ENCODE peak calls at places on chromosomes 13 and 19, in seven cellular contexts. One of them, this sample, is unnamed.

GRCh38 chr19:39746836-39747529 is 9.2 kb upstream of the CLC start:
- DNase-seq in NB4: no peak
- DNase-seq in T-cell: no peak
- DNase-seq in fibroblast of lung: no peak
- DNase-seq in lower lobe of right lung: no peak
- DNase-seq in LoVo: no peak
- DNase-seq in astrocyte of the spinal cord: no peak
- DNase-seq in this sample: no peak

GRCh38 chr19:13717194-13717643 is 47.1 kb upstream of the MRI1 start:
- DNase-seq in astrocyte of the spinal cord: no peak
- DNase-seq in LoVo: no peak
- DNase-seq in NB4: peak
- DNase-seq in T-cell: no peak
- DNase-seq in lower lobe of right lung: no peak
- DNase-seq in fibroblast of lung: no peak
- DNase-seq in this sample: peak

GRCh38 chr13:42229287-42229686 is 42.7 kb upstream of the AKAP11 start:
- DNase-seq in T-cell: no peak
- DNase-seq in astrocyte of the spinal cord: no peak
- DNase-seq in LoVo: no peak
- DNase-seq in NB4: no peak
- DNase-seq in lower lobe of right lung: no peak
- DNase-seq in fibroblast of lung: no peak
- DNase-seq in this sample: no peak

GRCh38 chr19:16376649-16377048 is 52.0 kb downstream of the KLF2 start:
- DNase-seq in LoVo: no peak
- DNase-seq in T-cell: no peak
- DNase-seq in astrocyte of the spinal cord: no peak
- DNase-seq in fibroblast of lung: no peak
- DNase-seq in lower lobe of right lung: no peak
- DNase-seq in NB4: no peak
- DNase-seq in this sample: no peak

GRCh38 chr13:27926644-27927434 is 7.0 kb downstream of the PDX1 start:
- DNase-seq in LoVo: no peak
- DNase-seq in NB4: no peak
- DNase-seq in lower lobe of right lung: no peak
- DNase-seq in fibroblast of lung: no peak
- DNase-seq in astrocyte of the spinal cord: no peak
- DNase-seq in T-cell: no peak
- DNase-seq in this sample: peak

GRCh38 chr13:99558570-99559180 is 57.4 kb downstream of the TM9SF2 start:
- DNase-seq in NB4: no peak
- DNase-seq in fibroblast of lung: peak
- DNase-seq in T-cell: no peak
- DNase-seq in lower lobe of right lung: no peak
- DNase-seq in astrocyte of the spinal cord: no peak
- DNase-seq in LoVo: no peak
- DNase-seq in this sample: no peak

GRCh38 chr13:100646030-100646673 is 28.4 kb downstream of the TMTC4 start:
- DNase-seq in fibroblast of lung: peak
- DNase-seq in NB4: peak
- DNase-seq in lower lobe of right lung: no peak
- DNase-seq in T-cell: no peak
- DNase-seq in astrocyte of the spinal cord: peak
- DNase-seq in LoVo: no peak
- DNase-seq in this sample: peak

GRCh38 chr19:58059003-58059671 is at the start of gene ZNF135:
- DNase-seq in fibroblast of lung: peak
- DNase-seq in lower lobe of right lung: peak
- DNase-seq in NB4: no peak
- DNase-seq in LoVo: no peak
- DNase-seq in T-cell: peak
- DNase-seq in astrocyte of the spinal cord: peak
- DNase-seq in this sample: peak

GRCh38 chr19:10517361-10517759 is at the start of gene S1PR5:
- DNase-seq in T-cell: no peak
- DNase-seq in NB4: no peak
- DNase-seq in LoVo: no peak
- DNase-seq in lower lobe of right lung: no peak
- DNase-seq in fibroblast of lung: no peak
- DNase-seq in astrocyte of the spinal cord: no peak
- DNase-seq in this sample: peak

GRCh38 chr13:95176611-95177259 is 124.5 kb downstream of the ABCC4 start:
- DNase-seq in LoVo: no peak
- DNase-seq in T-cell: peak
- DNase-seq in NB4: peak
- DNase-seq in astrocyte of the spinal cord: peak
- DNase-seq in lower lobe of right lung: no peak
- DNase-seq in fibroblast of lung: no peak
- DNase-seq in this sample: no peak

This sample was measured in NCI-H524.